ENCODE peak calls at places on chromosome 19, in seven cellular contexts. X, D, V, B, O, Z and L are unnamed samples.
A peak's percentile ranks its signal among the peaks of the same experiment; 100 is the strongest.

GRCh38 chr19:56377105-56377924 is 16.0 kb downstream of the ZNF582 start:
- DNase-seq in D (no peak), V (peak; percentile 35), X (no peak), Z (no peak), B (no peak), O (no peak), L (no peak)

GRCh38 chr19:46926201-46927071 is 65.6 kb downstream of the ARHGAP35 start:
- DNase-seq in D (no peak), O (no peak), V (no peak), B (no peak), X (no peak), Z (no peak), L (no peak)

GRCh38 chr19:34574704-34575103 is 93.1 kb downstream of the WTIP start:
- DNase-seq in Z (no peak), V (no peak), X (no peak), O (no peak), D (no peak), B (no peak), L (no peak)

GRCh38 chr19:6793411-6793810 is 20.9 kb downstream of the VAV1 start:
- DNase-seq in D (no peak), Z (no peak), X (no peak), O (no peak), B (no peak), V (no peak), L (no peak)

GRCh38 chr19:47541507-47541906 is 26.6 kb upstream of the NAPA start:
- DNase-seq in O (no peak), D (no peak), V (no peak), X (no peak), B (no peak), Z (no peak), L (no peak)

GRCh38 chr19:39223703-39224279 is 19.7 kb upstream of the SYCN start:
- DNase-seq in D (no peak), X (no peak), O (no peak), B (no peak), Z (no peak), V (no peak), L (no peak)

GRCh38 chr19:1264801-1265610 is 4.1 kb upstream of the CIRBP start:
- DNase-seq in D (peak; percentile 90), B (no peak), Z (peak; percentile 59), O (peak; percentile 85), X (peak; percentile 84), V (peak; percentile 86), L (peak; percentile 92)

GRCh38 chr19:55213547-55213946 is 4.2 kb upstream of the PTPRH start:
- DNase-seq in O (no peak), V (no peak), D (no peak), B (no peak), X (no peak), Z (no peak), L (no peak)

GRCh38 chr19:51980116-51980736 is 6.4 kb downstream of the ZNF350 start:
- DNase-seq in D (no peak), V (no peak), O (no peak), X (no peak), B (no peak), Z (no peak), L (no peak)

DNA sequence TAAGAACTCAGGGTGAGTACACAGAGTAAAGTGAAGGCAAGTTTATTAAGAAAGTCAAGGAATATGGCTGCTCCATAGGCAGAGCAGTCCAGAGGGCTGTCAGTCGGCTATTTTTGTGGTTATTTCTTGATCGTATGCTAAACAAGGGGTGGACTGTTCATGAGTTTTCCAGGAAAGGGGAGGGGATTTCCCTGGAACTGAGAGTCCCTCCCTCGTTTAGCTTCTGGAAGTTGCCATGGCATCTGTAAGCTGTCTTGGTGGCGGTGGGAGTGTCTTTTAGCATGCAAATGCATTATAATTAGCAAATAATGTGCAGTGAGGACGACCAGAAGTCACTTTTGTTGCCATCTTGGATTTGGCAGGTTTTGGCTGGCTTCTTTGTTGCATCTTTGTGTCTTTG is 5.8 kb upstream of the VSTM1 start:
- DNase-seq in V (no peak), D (no peak), O (no peak), Z (no peak), X (no peak), B (no peak), L (no peak)
- H3K4me3 ChIP-seq in V (no peak overlapping the region), D (no peak overlapping the region), O (no peak overlapping the region), Z (no peak overlapping the region), X (no peak overlapping the region), B (no peak overlapping the region), L (no peak overlapping the region)

DNA sequence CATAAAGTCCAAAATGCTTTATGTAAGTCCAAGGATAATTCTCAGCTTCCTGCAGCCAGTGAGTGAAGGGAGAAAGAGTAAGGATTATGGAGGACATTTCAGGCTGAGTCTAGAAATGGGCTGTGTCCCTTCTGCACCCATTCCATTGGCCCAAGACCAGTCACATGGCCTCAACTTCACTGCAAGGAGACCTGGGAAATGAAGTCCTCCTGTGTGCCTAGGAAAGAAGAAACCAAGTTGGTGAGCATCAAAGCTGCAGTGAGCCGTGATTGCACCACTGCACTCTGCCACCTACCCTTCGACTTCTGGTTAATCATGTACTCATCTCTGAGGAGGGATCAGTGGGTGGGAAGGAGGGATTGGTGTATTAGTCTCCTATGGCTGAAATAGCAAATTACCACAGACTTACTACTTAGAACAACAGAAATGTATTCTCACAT is 3.6 kb upstream of the CD37 start:
- DNase-seq in V (peak; percentile 77), B (no peak), Z (peak; percentile 64), X (peak; percentile 73), D (no peak), O (no peak), L (no peak)
- TF ChIP-seq POLR2A in V (no peak), B (no peak), Z (no peak), X (no peak), D (no peak), O (no peak), L (no peak)

GRCh38 chr19:18809149-18809978 is 18.3 kb upstream of the COMP start:
- DNase-seq in Z (peak; percentile 41), B (peak; percentile 58), X (peak; percentile 80), O (peak; percentile 83), V (no peak), D (no peak), L (peak; percentile 70)
- H3K4me3 ChIP-seq in Z (no peak overlapping the region), B (no peak overlapping the region), X (no peak overlapping the region), O (no peak overlapping the region), V (no peak overlapping the region), D (no peak overlapping the region), L (no peak overlapping the region)

DNA sequence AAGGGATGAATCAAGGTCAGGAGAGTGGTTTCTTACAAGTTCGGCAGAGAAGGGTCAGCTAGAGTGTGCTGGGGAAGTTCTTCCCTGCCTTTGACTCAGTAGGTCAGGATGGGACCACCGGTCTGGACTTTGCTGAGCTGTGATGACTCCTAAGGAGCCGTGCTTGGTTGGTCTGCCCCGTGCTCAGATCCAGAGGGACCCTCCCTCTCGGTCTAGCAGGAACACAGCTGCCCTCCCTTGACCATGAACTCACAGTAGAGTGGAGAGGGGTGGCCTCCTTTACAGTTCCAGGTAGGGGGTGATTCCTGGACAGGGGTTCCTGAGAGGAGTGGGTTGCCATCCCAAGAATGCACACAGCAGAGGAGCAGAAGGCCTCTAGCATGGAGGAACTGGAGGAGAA is 4.3 kb downstream of the RPS19 start:
- DNase-seq in D (no peak), O (no peak), X (no peak), Z (no peak), V (no peak), B (no peak), L (no peak)
- TF ChIP-seq POLR2A in D (no peak), O (no peak), X (no peak), Z (no peak), V (no peak), B (no peak), L (no peak)

GRCh38 chr19:10717054-10717355 is 874 bp upstream of the DNM2 start:
- DNase-seq in D (no peak), B (no peak), V (no peak), Z (no peak), O (no peak), X (no peak), L (no peak)
- H3K4me3 ChIP-seq in D (peak overlapping the region; percentile 27), B (peak overlapping the region; percentile 13), V (no peak overlapping the region), Z (peak overlapping the region; percentile 16), O (no peak overlapping the region), X (no peak overlapping the region), L (peak overlapping the region; percentile 8)

DNA sequence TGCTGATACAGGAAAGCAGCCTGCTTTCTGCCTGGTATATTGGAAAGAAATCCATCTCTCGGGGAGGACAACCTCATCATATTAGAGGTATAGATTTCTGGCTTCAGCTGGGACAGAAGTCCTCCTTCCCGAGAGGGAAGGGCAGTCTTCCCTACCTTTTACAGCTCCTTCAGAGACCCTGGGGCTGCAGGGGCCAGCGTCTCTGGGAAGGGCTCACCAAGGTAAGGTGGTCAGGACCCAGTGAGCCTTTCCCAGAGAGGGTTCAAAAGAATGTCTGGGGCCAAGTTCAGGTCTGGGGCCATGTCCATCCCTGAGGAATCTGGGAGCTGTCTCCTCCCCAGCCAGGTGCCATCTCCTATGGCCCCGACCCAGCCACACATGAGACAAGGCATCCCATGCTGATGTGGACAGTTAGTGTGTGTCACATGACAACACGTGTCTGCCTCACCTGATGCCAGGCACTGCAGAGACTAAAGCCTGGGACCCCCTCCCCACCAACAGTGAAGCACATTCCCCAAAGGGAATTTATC is 136.4 kb downstream of the URI1 start:
- DNase-seq in B (no peak), Z (no peak), V (no peak), D (peak; percentile 20), O (no peak), X (no peak), L (no peak)
- TF ChIP-seq POLR2A in B (no peak), Z (no peak), V (no peak), D (no peak), O (no peak), X (no peak), L (no peak)

DNA sequence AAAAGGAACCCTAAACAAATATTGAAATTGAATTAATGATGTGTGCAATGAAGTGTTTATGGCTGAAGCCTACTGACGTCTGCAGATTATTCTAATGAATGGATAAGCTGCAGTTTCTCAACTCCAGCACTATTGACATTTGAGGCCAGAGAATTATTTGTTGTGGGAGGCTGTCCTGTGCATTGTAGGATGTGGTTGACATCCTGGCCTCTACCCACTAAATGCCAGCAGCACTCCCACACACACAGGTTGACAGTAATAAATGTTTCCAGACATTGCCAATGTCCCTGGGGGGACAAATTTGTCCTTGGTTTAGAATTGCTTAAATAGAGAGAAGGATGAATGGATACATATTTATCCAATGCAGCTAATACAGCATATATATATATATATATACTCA is 19.2 kb upstream of the MYH14 start:
- DNase-seq in D (no peak), Z (no peak), V (no peak), B (no peak), O (no peak), X (no peak), L (no peak)
- H3K4me3 ChIP-seq in D (no peak overlapping the region), Z (no peak overlapping the region), V (no peak overlapping the region), B (no peak overlapping the region), O (no peak overlapping the region), X (no peak overlapping the region), L (no peak overlapping the region)

DNA sequence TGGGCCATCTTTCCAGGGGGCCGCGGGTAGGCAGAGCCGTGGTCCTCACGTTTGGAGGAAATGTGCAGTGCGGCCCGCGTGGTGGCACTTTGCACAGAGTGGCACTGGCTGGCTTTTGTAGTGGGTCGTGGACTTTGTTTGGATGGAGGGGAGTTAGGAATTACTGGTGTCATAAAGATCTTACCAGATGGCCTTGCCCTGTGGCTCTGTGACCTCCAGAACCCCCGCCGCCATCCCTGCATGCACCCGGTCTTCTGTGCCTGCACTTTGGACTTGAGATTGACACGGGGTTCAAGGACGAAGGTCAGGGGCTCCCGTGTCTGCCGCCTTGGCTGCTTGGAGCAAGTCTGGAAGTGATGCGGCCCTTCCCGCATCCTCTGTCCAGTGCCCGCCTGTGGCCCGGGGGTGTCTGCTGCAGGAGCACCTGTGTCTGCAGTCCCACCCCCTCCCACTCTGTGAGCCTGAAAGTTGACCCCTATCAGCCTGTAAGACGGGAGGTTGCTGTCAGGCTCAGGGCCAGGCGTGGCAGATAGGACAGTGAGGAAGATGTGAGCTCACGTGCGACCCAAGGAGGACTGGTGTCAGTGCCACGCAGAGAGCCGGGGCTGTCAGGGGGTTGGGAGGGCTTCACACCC is 2.2 kb downstream of the GNA11 start:
- DNase-seq in X (no peak), D (no peak), Z (no peak), O (no peak), B (no peak), V (no peak), L (no peak)
- TF ChIP-seq POLR2A in X (no peak), D (no peak), Z (no peak), O (no peak), B (no peak), V (no peak), L (peak; percentile 75)